ENCODE peak calls at places on chromosomes 11 and 22, in seven cellular contexts. V, C, G, I, P, E and A are unnamed samples.

GRCh38 chr11:61026121-61027031 is 54.9 kb downstream of the CD6 start:
- DNase-seq in V (no peak), C (no peak), G (no peak), I (peak), P (no peak), E (no peak), A (no peak)

GRCh38 chr11:11027271-11027670 is 169.4 kb upstream of the ZBED5 start:
- DNase-seq in V (no peak), C (no peak), G (no peak), I (no peak), P (no peak), E (no peak), A (no peak)

GRCh38 chr11:16385099-16385498 is 28.8 kb upstream of the SOX6 start:
- DNase-seq in V (no peak), C (no peak), G (no peak), I (no peak), P (no peak), E (no peak), A (no peak)

GRCh38 chr11:134513585-134514120 is 101.6 kb upstream of the B3GAT1 start:
- DNase-seq in V (no peak), C (no peak), G (peak), I (no peak), P (no peak), E (no peak), A (no peak)

GRCh38 chr11:19393941-19394340 is 153.2 kb upstream of the E2F8 start:
- DNase-seq in V (no peak), C (no peak), G (no peak), I (no peak), P (no peak), E (no peak), A (no peak)

GRCh38 chr11:114059984-114060401 is 482 bp downstream of the ZBTB16 start:
- DNase-seq in V (peak), C (peak), G (no peak), I (no peak), P (peak), E (no peak), A (peak)

GRCh38 chr11:118176400-118177134 is at the start of gene SCN2B:
- DNase-seq in V (no peak), C (no peak), G (no peak), I (no peak), P (no peak), E (no peak), A (no peak)

GRCh38 chr11:7436657-7437056 is 48.6 kb upstream of the OLFML1 start:
- DNase-seq in V (no peak), C (no peak), G (no peak), I (no peak), P (no peak), E (peak), A (no peak)

GRCh38 chr11:61782841-61783240 is 9.6 kb downstream of the TMEM258 start:
- DNase-seq in V (no peak), C (no peak), G (no peak), I (no peak), P (no peak), E (no peak), A (no peak)

GRCh38 chr11:77449060-77449521 is 24.8 kb downstream of the PAK1 start:
- DNase-seq in V (no peak), C (no peak), G (no peak), I (no peak), P (no peak), E (no peak), A (no peak)

GRCh38 chr22:23915230-23915754 is 21.1 kb downstream of the MIF start:
- DNase-seq in V (no peak), C (no peak), G (no peak), I (no peak), P (no peak), E (no peak), A (no peak)

GRCh38 chr11:115672999-115673411 is 168.8 kb upstream of the CADM1 start:
- DNase-seq in V (no peak), C (no peak), G (no peak), I (no peak), P (peak), E (no peak), A (peak)

GRCh38 chr11:117183724-117184349 is 5.3 kb downstream of the SIDT2 start:
- DNase-seq in V (peak), C (no peak), G (no peak), I (no peak), P (peak), E (no peak), A (no peak)

GRCh38 chr11:5620606-5621521 is 3.9 kb upstream of the TRIM34 start:
- DNase-seq in V (peak), C (no peak), G (no peak), I (no peak), P (no peak), E (peak), A (no peak)

GRCh38 chr22:43446881-43447280 is 35.1 kb downstream of the MPPED1 start:
- DNase-seq in V (no peak), C (no peak), G (peak), I (no peak), P (no peak), E (no peak), A (peak)

GRCh38 chr22:17728786-17729185 is 45.5 kb downstream of the BID start:
- DNase-seq in V (no peak), C (no peak), G (no peak), I (no peak), P (no peak), E (no peak), A (no peak)

GRCh38 chr22:38172489-38173155 is 9.0 kb downstream of the PLA2G6 start:
- DNase-seq in V (peak), C (no peak), G (peak), I (no peak), P (peak), E (peak), A (no peak)

GRCh38 chr11:19905280-19905853 is 192.7 kb downstream of the NAV2 start:
- DNase-seq in V (no peak), C (no peak), G (peak), I (no peak), P (no peak), E (peak), A (peak)

GRCh38 chr11:65591939-65592814 is 3.4 kb downstream of the KCNK7 start:
- DNase-seq in V (peak), C (no peak), G (no peak), I (no peak), P (no peak), E (peak), A (no peak)

GRCh38 chr11:96448225-96448624 is 58.4 kb downstream of the JRKL start:
- DNase-seq in V (no peak), C (no peak), G (no peak), I (no peak), P (no peak), E (no peak), A (no peak)

GRCh38 chr11:116558504-116559252 is 214.1 kb downstream of the BUD13 start:
- DNase-seq in V (no peak), C (no peak), G (no peak), I (no peak), P (no peak), E (peak), A (no peak)

GRCh38 chr11:114319716-114320328 is 23.6 kb downstream of the NNMT start:
- DNase-seq in V (no peak), C (no peak), G (no peak), I (no peak), P (no peak), E (no peak), A (no peak)

GRCh38 chr11:33377852-33378385 is 120.7 kb downstream of the HIPK3 start:
- DNase-seq in V (no peak), C (no peak), G (no peak), I (no peak), P (no peak), E (peak), A (no peak)

GRCh38 chr22:49169074-49169744 is 658.5 kb downstream of the BRD1 start:
- DNase-seq in V (no peak), C (no peak), G (no peak), I (no peak), P (no peak), E (no peak), A (no peak)

GRCh38 chr11:120306519-120307242 is 18.4 kb upstream of the TLCD5 start:
- DNase-seq in V (peak), C (no peak), G (no peak), I (no peak), P (peak), E (peak), A (no peak)

GRCh38 chr11:33579101-33579500 is 121.5 kb downstream of the C11orf91 start:
- DNase-seq in V (no peak), C (no peak), G (no peak), I (no peak), P (no peak), E (no peak), A (no peak)